ENCODE peak calls at places on chromosomes 16 and 17, in six cellular contexts. N is activated CD4-positive, alpha-beta T cell treated with anti-CD3 and anti-CD28 coated beads, Interleukin-2, amount 10 ng/mL, durations not matched to agents 7 days and 5 days; D is central memory CD4-positive, alpha-beta T cell; R is EH; F is Panc1; V is sciatic nerve. I is an unnamed sample.

GRCh38 chr17:284676-285355 is 67.8 kb downstream of the RPH3AL start:
- DNase-seq in N (no peak), D (no peak), R (no peak), F (no peak), V (peak; percentile 43), I (no peak)

GRCh38 chr16:79001156-79001997 is 599.2 kb downstream of the MAF start:
- DNase-seq in N (no peak), D (no peak), R (no peak), F (no peak), V (no peak), I (no peak)

GRCh38 chr16:10578474-10579316 is 1.7 kb downstream of the EMP2 start:
- DNase-seq in N (no peak), D (no peak), R (peak; percentile 43), F (no peak), V (no peak), I (no peak)

GRCh38 chr17:37840576-37840975 is 83.6 kb upstream of the TBC1D3K start:
- DNase-seq in N (no peak), D (no peak), R (no peak), F (no peak), V (no peak), I (no peak)

GRCh38 chr17:10192963-10193362 is 5.4 kb downstream of the GAS7 start:
- DNase-seq in N (no peak), D (no peak), R (peak; percentile 16), F (no peak), V (no peak), I (no peak)

GRCh38 chr16:81779540-81780320 is 639 bp downstream of the PLCG2 start:
- DNase-seq in N (no peak), D (no peak), R (no peak), F (no peak), V (peak; percentile 67), I (no peak)

GRCh38 chr16:27617678-27618077 is 67.7 kb downstream of the KATNIP start:
- DNase-seq in N (no peak), D (no peak), R (no peak), F (no peak), V (no peak), I (no peak)

GRCh38 chr16:67415872-67416793 is at the start of gene ZDHHC1:
- DNase-seq in N (peak; percentile 36), D (peak; percentile 26), R (peak; percentile 69), F (no peak), V (peak; percentile 84), I (no peak)

GRCh38 chr17:2050871-2051387 is 4.0 kb upstream of the HIC1 start:
- DNase-seq in N (no peak), D (no peak), R (peak; percentile 69), F (no peak), V (no peak), I (no peak)

GRCh38 chr17:27817731-27818130 is 17.4 kb upstream of the NOS2 start:
- DNase-seq in N (no peak), D (no peak), R (peak; percentile 17), F (no peak), V (no peak), I (no peak)

GRCh38 chr17:62888148-62888547 is 77.9 kb upstream of the TANC2 start:
- DNase-seq in N (no peak), D (no peak), R (no peak), F (peak; percentile 25), V (no peak), I (no peak)

GRCh38 chr17:11488407-11488806 is 109.9 kb upstream of the DNAH9 start:
- DNase-seq in N (no peak), D (no peak), R (no peak), F (no peak), V (no peak), I (no peak)

GRCh38 chr17:48024149-48025039 is 13.2 kb downstream of the COPZ2 start:
- DNase-seq in N (peak; percentile 64), D (peak; percentile 48), R (peak; percentile 71), F (peak; percentile 54), V (peak; percentile 80), I (no peak)

GRCh38 chr17:77173104-77173503 is 32.3 kb downstream of the SEC14L1 start:
- DNase-seq in N (no peak), D (no peak), R (no peak), F (no peak), V (no peak), I (no peak)

GRCh38 chr17:8892338-8892690 is 24.8 kb upstream of the PIK3R6 start:
- DNase-seq in N (no peak), D (no peak), R (peak; percentile 4), F (no peak), V (no peak), I (no peak)

GRCh38 chr17:59311051-59311468 is 20.4 kb upstream of the YPEL2 start:
- DNase-seq in N (peak; percentile 63), D (peak; percentile 52), R (peak; percentile 72), F (peak; percentile 41), V (no peak), I (peak; percentile 54)

GRCh38 chr17:72407336-72408121 is 286.7 kb downstream of the SOX9 start:
- DNase-seq in N (no peak), D (no peak), R (peak; percentile 99), F (no peak), V (no peak), I (no peak)

GRCh38 chr17:83012873-83013778 is 66.3 kb upstream of the METRNL start:
- DNase-seq in N (no peak), D (no peak), R (peak; percentile 97), F (no peak), V (no peak), I (no peak)

GRCh38 chr16:12253731-12254130 is 277.2 kb downstream of the SNX29 start:
- DNase-seq in N (no peak), D (no peak), R (no peak), F (no peak), V (no peak), I (no peak)

GRCh38 chr17:82400830-82401229 is 17.3 kb upstream of the HEXD start:
- DNase-seq in N (peak; percentile 66), D (peak; percentile 39), R (peak; percentile 59), F (no peak), V (no peak), I (peak; percentile 69)

GRCh38 chr16:3305109-3306068 is at the start of the genes TIGD7 and ZNF75A:
- DNase-seq in N (peak; percentile 84), D (peak; percentile 83), R (peak; percentile 90), F (peak; percentile 46), V (peak; percentile 91), I (peak; percentile 50)

I was measured in Jurkat, Clone E6-1.